ENCODE peak calls at places on chromosomes 6 and 20, in four cellular contexts. W is GM12878, Q is K562, N is IMR-90. A is an unnamed sample. For H3K27me3, the result is how much of the 10 kb centered on the place peaks cover.

GRCh38 chr6:38495511-38495910 is 144.2 kb downstream of the BTBD9 start:
- DNase-seq in W (no peak), Q (no peak), N (no peak), A (no peak)

GRCh38 chr20:38854654-38855066 is 49.2 kb downstream of the PPP1R16B start:
- DNase-seq in W (no peak), Q (peak), N (no peak), A (no peak)

GRCh38 chr6:149194815-149195558 is 122.5 kb upstream of the TAB2 start:
- DNase-seq in W (no peak), Q (no peak), N (no peak), A (no peak)

GRCh38 chr20:52490715-52491430 is 299.3 kb upstream of the ZFP64 start:
- DNase-seq in W (no peak), Q (no peak), N (peak), A (peak)

GRCh38 chr6:44084231-44085014 is 42.8 kb downstream of the MRPL14 start:
- DNase-seq in W (no peak), Q (no peak), N (peak), A (no peak)

GRCh38 chr20:17735206-17735804 is 35.5 kb downstream of the BANF2 start:
- DNase-seq in W (no peak), Q (no peak), N (peak), A (peak)

GRCh38 chr6:90195094-90195793 is 101.4 kb downstream of the BACH2 start:
- DNase-seq in W (no peak), Q (no peak), N (no peak), A (no peak)

GRCh38 chr6:112912351-112913101 is 565.4 kb downstream of the RFPL4B start:
- DNase-seq in W (no peak), Q (no peak), N (peak), A (peak)

GRCh38 chr20:50862546-50862945 is 67.7 kb downstream of the BCAS4 start:
- DNase-seq in W (no peak), Q (no peak), N (no peak), A (no peak)

GRCh38 chr20:62143976-62144825 is 632 bp downstream of the SS18L1 start:
- DNase-seq in W (no peak), Q (peak), N (peak), A (peak)

GRCh38 chr6:168035098-168035660 is 37.7 kb downstream of the KIF25 start:
- DNase-seq in W (no peak), Q (peak), N (peak), A (peak)

GRCh38 chr6:137496392-137496767 is 2.2 kb upstream of the OLIG3 start:
- DNase-seq in W (no peak), Q (no peak), N (no peak), A (no peak)

GRCh38 chr6:46828939-46829338 is 35.8 kb downstream of the MEP1A start:
- DNase-seq in W (no peak), Q (no peak), N (no peak), A (no peak)

GRCh38 chr6:168354338-168354737 is 34.8 kb upstream of the DACT2 start:
- DNase-seq in W (no peak), Q (no peak), N (no peak), A (no peak)

GRCh38 chr20:24955045-24955444 is 6.0 kb downstream of the CST7 start:
- DNase-seq in W (peak), Q (no peak), N (no peak), A (no peak)

GRCh38 chr6:31639449-31639861 is 13.0 kb downstream of the BAG6 start:
- DNase-seq in W (no peak), Q (no peak), N (peak), A (no peak)

GRCh38 chr6:20805027-20805426 is 270.8 kb downstream of the CDKAL1 start:
- DNase-seq in W (no peak), Q (no peak), N (peak), A (no peak)

GRCh38 chr20:3632311-3633004 is 30.7 kb downstream of the GFRA4 start:
- DNase-seq in W (no peak), Q (no peak), N (no peak), A (no peak)
- H3K27me3 ChIP-seq in W (under half), Q (under half), N (under half), A (under half)

DNA sequence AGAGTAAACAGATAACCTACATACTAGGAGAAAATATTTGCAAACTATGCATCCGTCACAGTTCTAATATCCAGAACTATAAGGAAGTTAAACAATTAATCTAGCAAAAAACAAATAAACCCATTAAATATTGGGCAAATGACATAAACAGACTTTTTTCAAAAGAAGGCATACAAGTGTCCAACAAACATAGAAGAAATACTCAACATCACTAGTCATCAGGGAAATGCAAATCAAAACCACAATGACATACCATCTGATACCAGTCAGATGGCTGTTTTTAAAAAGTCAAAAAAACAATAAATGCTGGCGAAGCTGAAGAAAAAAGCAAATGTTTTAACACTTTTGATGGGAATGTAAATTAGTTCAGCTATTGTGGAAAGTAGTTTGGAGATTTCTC is 1117.7 kb upstream of the MAP3K7 start:
- DNase-seq in W (no peak), Q (no peak), N (peak), A (no peak)
- TF ChIP-seq FOS in W (no peak), Q (no peak), N (peak), A (no peak)

DNA sequence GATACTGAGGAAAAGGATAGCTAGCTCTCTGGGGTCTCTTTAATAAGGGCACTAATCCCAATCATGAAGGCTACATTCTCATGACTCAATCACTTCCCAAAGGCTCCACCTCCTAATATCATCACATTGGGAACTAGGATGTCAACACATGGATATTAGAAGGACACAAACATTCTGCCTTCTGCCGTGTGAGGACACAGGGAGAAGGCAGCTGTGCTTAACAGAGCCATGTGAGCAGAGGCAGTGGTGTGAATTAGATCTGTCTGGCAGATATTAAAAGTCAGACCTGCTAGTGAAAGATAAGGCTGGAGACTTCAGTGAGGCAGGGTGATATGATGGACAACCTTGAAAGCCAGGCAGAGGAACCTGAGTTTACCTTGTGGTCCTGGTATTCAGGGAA is 341.9 kb downstream of the ARHGAP18 start:
- DNase-seq in W (no peak), Q (no peak), N (no peak), A (no peak)
- H3K27ac ChIP-seq in W (no peak), Q (no peak), N (no peak), A (no peak)

GRCh38 chr20:666877-667276 is 8.7 kb downstream of the SCRT2 start:
- DNase-seq in W (no peak), Q (no peak), N (no peak), A (no peak)
- H3K27me3 ChIP-seq in W (under half), Q (under half), N (half or more), A (under half)

DNA sequence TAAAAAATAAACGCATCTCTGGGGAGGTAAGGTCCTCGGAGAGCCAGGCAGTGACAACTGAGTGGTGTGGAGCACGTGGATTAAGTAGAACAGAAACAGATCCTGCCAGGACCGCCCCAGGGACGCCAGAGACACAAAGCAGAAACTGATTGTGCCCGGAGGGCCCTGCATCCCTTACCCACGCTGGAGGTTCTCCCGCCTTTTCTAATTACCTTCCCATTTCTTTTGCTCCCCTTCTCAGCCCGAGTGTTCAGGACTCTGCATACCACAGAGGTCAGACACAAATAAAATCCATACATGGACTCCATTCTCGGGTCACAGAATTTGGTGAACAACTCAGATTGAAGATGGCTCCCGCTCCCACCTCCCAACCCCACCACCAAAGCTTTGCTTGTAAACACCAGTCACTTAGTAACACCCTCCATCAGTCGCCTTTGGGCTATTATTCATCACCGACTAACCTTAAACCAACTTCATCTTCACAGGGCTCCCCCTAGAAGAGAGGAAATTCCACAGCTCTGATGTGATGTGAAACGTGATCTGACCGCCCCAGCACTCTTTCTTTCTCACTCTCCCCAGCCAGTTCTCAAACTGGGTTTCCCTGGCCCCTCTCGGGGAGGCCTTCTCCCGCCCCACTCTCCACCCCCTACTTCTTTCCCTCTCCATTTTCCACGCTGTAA is 32.6 kb upstream of the PIM1 start:
- DNase-seq in W (no peak), Q (no peak), N (peak), A (peak)
- TF ChIP-seq FOS in W (no peak), Q (no peak), N (peak), A (peak)

DNA sequence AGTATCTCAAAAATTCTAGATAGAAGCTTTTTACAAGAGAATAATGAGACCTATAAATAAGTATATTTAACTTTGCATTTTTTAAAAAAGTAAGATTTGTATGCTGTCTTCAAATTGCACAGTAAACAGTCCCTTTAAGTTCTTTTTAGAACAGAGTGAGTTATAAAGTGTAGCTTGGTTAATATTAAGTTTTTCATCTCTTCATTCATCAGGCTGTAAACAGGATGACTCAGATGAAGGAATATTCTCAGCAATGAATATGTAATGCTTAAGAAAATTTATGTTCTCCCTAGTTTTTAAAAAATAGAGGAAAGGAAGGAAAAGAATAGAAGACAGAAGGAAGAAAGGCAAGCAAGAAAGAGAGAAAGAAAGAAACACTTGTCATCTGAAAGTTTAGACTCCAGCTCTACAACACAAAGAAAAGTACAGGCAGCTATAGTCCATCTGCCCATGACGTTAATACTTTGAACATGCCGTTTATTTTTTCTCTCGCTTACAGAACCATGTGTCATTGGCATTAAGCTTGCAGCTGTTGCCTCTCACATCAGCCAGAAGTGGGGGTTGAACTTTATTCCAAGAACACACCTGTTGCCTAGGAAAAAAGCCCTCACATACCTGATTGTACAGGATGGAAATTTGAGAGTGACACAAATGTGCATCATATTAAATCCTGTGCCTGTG is 36.1 kb downstream of the CAP2 start:
- DNase-seq in W (no peak), Q (no peak), N (peak), A (no peak)
- H3K27ac ChIP-seq in W (no peak), Q (no peak), N (no peak), A (no peak)